ENCODE peak calls at places on chromosomes 5 and 9, in four cellular contexts. One of them, this sample, is unnamed.

GRCh38 chr5:27093296-27093695 is 54.9 kb upstream of the CDH9 start:
- DNase-seq in BJ: no peak
- DNase-seq in MG63: no peak
- DNase-seq in spleen: no peak
- DNase-seq in this sample: no peak

GRCh38 chr9:96193356-96193755 is 108.6 kb downstream of the HSD17B3 start:
- DNase-seq in BJ: no peak
- DNase-seq in MG63: no peak
- DNase-seq in spleen: no peak
- DNase-seq in this sample: no peak

GRCh38 chr5:53490747-53491146 is 10.3 kb downstream of the FST start:
- DNase-seq in BJ: peak; percentile 80
- DNase-seq in MG63: peak; percentile 92
- DNase-seq in spleen: no peak
- DNase-seq in this sample: peak; percentile 90

GRCh38 chr5:179238628-179238970 is 106.7 kb downstream of the ADAMTS2 start:
- DNase-seq in BJ: no peak
- DNase-seq in MG63: no peak
- DNase-seq in spleen: no peak
- DNase-seq in this sample: no peak

GRCh38 chr5:112957970-112958773 is 18.4 kb upstream of the DCP2 start:
- DNase-seq in BJ: peak; percentile 81
- DNase-seq in MG63: peak; percentile 99
- DNase-seq in spleen: no peak
- DNase-seq in this sample: peak; percentile 86

GRCh38 chr5:6383376-6383775 is 5.0 kb upstream of the MED10 start:
- DNase-seq in BJ: no peak
- DNase-seq in MG63: no peak
- DNase-seq in spleen: no peak
- DNase-seq in this sample: no peak

GRCh38 chr9:126325779-126326178 is 850 bp upstream of the MVB12B start:
- DNase-seq in BJ: no peak
- DNase-seq in MG63: no peak
- DNase-seq in spleen: no peak
- DNase-seq in this sample: no peak

GRCh38 chr9:127196826-127197145 is 67.8 kb upstream of the GARNL3 start:
- DNase-seq in BJ: no peak
- DNase-seq in MG63: no peak
- DNase-seq in spleen: no peak
- DNase-seq in this sample: no peak

GRCh38 chr9:128634111-128634510 is 22.5 kb downstream of the DYNC2I2 start:
- DNase-seq in BJ: no peak
- DNase-seq in MG63: no peak
- DNase-seq in spleen: no peak
- DNase-seq in this sample: no peak

GRCh38 chr5:134784241-134784920 is 25.8 kb downstream of the DDX46 start:
- DNase-seq in BJ: no peak
- DNase-seq in MG63: peak; percentile 59
- DNase-seq in spleen: no peak
- DNase-seq in this sample: no peak

GRCh38 chr9:113558632-113559502 is 95.3 kb downstream of the RGS3 start:
- DNase-seq in BJ: no peak
- DNase-seq in MG63: peak; percentile 89
- DNase-seq in spleen: peak; percentile 86
- DNase-seq in this sample: no peak

GRCh38 chr9:86978986-86979385 is 31.7 kb upstream of the GAS1 start:
- DNase-seq in BJ: no peak
- DNase-seq in MG63: no peak
- DNase-seq in spleen: no peak
- DNase-seq in this sample: no peak

GRCh38 chr5:95786821-95787408 is 35.6 kb downstream of the GLRX start:
- DNase-seq in BJ: no peak
- DNase-seq in MG63: no peak
- DNase-seq in spleen: no peak
- DNase-seq in this sample: no peak

GRCh38 chr9:112887377-112887776 is 3.3 kb downstream of the SLC46A2 start:
- DNase-seq in BJ: no peak
- DNase-seq in MG63: no peak
- DNase-seq in spleen: no peak
- DNase-seq in this sample: no peak

GRCh38 chr5:93378073-93378472 is 202.9 kb downstream of the NR2F1-AS1 start:
- DNase-seq in BJ: no peak
- DNase-seq in MG63: no peak
- DNase-seq in spleen: no peak
- DNase-seq in this sample: peak; percentile 75

GRCh38 chr9:111627260-111627963 is 3.7 kb upstream of the DNAJC25 start:
- DNase-seq in BJ: no peak
- DNase-seq in MG63: no peak
- DNase-seq in spleen: no peak
- DNase-seq in this sample: no peak

GRCh38 chr9:38232895-38233294 is 159.6 kb upstream of the ALDH1B1 start:
- DNase-seq in BJ: no peak
- DNase-seq in MG63: no peak
- DNase-seq in spleen: no peak
- DNase-seq in this sample: no peak
- H3K27me3 ChIP-seq in BJ: no peaks in the 10 kb centered on the region
- H3K27me3 ChIP-seq in MG63: no peaks in the 10 kb centered on the region
- H3K27me3 ChIP-seq in spleen: peaks cover 6% of the 10 kb centered on the region
- H3K27me3 ChIP-seq in this sample: peaks cover 64% of the 10 kb centered on the region

DNA sequence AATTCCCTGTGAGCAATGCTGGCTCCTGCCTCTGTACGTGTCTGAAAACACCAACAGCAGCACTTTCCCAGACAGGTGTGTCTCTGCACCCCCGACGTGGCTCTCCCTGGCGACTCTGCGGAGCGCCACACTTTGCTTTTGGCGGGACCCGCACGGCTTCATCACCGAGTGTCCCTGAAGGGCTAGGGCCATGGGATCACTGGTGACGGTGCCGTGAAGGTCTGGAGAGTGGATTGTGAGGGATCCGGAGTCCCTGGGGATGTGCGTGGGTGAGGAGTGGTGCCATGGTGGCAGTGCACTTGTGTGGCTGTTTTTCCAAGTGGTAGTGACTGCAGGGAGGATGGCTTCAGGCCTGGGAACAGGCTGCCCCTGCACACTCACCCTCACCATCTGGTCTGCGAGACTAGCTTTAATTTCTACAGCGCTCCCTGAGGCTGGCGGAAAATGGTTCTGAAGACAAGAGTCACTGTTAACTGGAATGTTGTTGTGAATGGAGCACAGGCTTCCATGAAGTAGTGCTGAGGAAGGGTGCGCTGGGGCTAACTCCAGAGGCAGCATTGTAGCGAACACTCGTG is 3.2 kb downstream of the NKD2 start:
- DNase-seq in BJ: no peak
- DNase-seq in MG63: peak; percentile 0
- DNase-seq in spleen: peak; percentile 70
- DNase-seq in this sample: no peak
- H3K27me3 ChIP-seq in BJ: peaks cover 54% of the 10 kb centered on the region
- H3K27me3 ChIP-seq in MG63: peaks cover 16% of the 10 kb centered on the region
- H3K27me3 ChIP-seq in spleen: peaks cover 58% of the 10 kb centered on the region
- H3K27me3 ChIP-seq in this sample: peaks cover 77% of the 10 kb centered on the region

DNA sequence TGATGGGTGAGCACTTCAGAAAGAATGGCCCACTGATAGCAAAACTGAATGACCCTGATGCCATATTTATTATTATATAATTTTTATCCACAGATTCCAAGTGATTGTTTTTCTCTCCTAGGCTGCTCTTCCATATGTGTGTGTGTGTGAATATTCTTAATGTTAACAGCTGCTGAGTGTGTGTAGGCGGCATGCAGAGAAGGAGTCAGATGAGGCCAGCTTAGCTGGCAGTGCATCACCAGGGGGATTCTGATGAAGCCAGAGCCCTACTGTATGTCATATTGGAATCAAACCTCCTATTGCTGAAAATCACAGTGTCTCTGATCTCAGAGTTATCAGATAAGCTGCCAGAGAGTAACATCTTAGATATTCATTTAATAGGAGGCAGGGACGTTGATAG is 177.1 kb downstream of the DMAC1 start:
- DNase-seq in BJ: no peak
- DNase-seq in MG63: no peak
- DNase-seq in spleen: no peak
- DNase-seq in this sample: no peak
- H3K27me3 ChIP-seq in BJ: no peaks in the 10 kb centered on the region
- H3K27me3 ChIP-seq in MG63: no peaks in the 10 kb centered on the region
- H3K27me3 ChIP-seq in spleen: no peaks in the 10 kb centered on the region
- H3K27me3 ChIP-seq in this sample: no peaks in the 10 kb centered on the region

GRCh38 chr9:976258-976804 is at the start of gene DMRT3:
- DNase-seq in BJ: no peak
- DNase-seq in MG63: peak; percentile 57
- DNase-seq in spleen: no peak
- DNase-seq in this sample: no peak

GRCh38 chr9:974064-974992 is 2.1 kb upstream of the DMRT3 start:
- DNase-seq in BJ: no peak
- DNase-seq in MG63: no peak
- DNase-seq in spleen: no peak
- DNase-seq in this sample: no peak

GRCh38 chr9:976805-977360 is 428 bp downstream of the DMRT3 start:
- DNase-seq in BJ: no peak
- DNase-seq in MG63: no peak
- DNase-seq in spleen: no peak
- DNase-seq in this sample: no peak

GRCh38 chr9:974993-975739 is 1.3 kb upstream of the DMRT3 start:
- DNase-seq in BJ: no peak
- DNase-seq in MG63: no peak
- DNase-seq in spleen: no peak
- DNase-seq in this sample: no peak

GRCh38 chr9:975740-976257 is 656 bp upstream of the DMRT3 start:
- DNase-seq in BJ: no peak
- DNase-seq in MG63: no peak
- DNase-seq in spleen: no peak
- DNase-seq in this sample: no peak
- H3K27me3 ChIP-seq in BJ: peaks cover 44% of the 10 kb centered on the region
- H3K27me3 ChIP-seq in MG63: no peaks in the 10 kb centered on the region
- H3K27me3 ChIP-seq in spleen: peaks cover 99% of the 10 kb centered on the region
- H3K27me3 ChIP-seq in this sample: peaks cover 100% of the 10 kb centered on the region

GRCh38 chr5:141717043-141717442 is 35.0 kb upstream of the ARAP3 start:
- DNase-seq in BJ: no peak
- DNase-seq in MG63: no peak
- DNase-seq in spleen: no peak
- DNase-seq in this sample: no peak
- H3K27me3 ChIP-seq in BJ: peaks cover 12% of the 10 kb centered on the region
- H3K27me3 ChIP-seq in MG63: peaks cover 4% of the 10 kb centered on the region
- H3K27me3 ChIP-seq in spleen: no peaks in the 10 kb centered on the region
- H3K27me3 ChIP-seq in this sample: no peaks in the 10 kb centered on the region

GRCh38 chr5:2740849-2741555 is 10.5 kb downstream of the IRX2 start:
- DNase-seq in BJ: no peak
- DNase-seq in MG63: no peak
- DNase-seq in spleen: peak; percentile 71
- DNase-seq in this sample: no peak

GRCh38 chr5:2742921-2743679 is 8.4 kb downstream of the IRX2 start:
- DNase-seq in BJ: no peak
- DNase-seq in MG63: no peak
- DNase-seq in spleen: no peak
- DNase-seq in this sample: no peak

GRCh38 chr5:2740051-2740848 is 11.2 kb downstream of the IRX2 start:
- DNase-seq in BJ: no peak
- DNase-seq in MG63: no peak
- DNase-seq in spleen: peak; percentile 67
- DNase-seq in this sample: no peak

GRCh38 chr5:2739360-2740050 is 12.0 kb downstream of the IRX2 start:
- DNase-seq in BJ: no peak
- DNase-seq in MG63: peak; percentile 60
- DNase-seq in spleen: peak; percentile 59
- DNase-seq in this sample: no peak

DNA sequence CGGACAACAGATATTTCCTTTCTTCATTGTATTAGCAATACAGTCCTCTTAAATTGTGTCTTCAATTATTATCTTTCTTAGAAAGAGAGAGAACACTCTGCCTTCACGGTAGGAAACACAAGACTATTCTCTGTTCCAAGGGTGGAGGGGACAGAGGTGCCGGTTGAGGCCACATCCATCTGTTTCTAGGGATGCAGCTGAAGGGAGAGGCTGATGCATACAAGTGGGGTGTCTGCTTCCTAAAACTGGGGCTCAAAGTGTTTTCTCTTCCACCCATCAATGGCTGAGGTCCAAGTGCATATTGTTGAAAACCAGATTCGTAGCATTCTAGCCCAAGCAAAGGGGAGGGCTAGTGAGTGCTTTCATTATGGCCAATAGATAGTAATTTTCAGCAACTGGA is 9.5 kb downstream of the IRX2 start:
- DNase-seq in BJ: no peak
- DNase-seq in MG63: no peak
- DNase-seq in spleen: no peak
- DNase-seq in this sample: no peak
- H3K27me3 ChIP-seq in BJ: no peaks in the 10 kb centered on the region
- H3K27me3 ChIP-seq in MG63: no peaks in the 10 kb centered on the region
- H3K27me3 ChIP-seq in spleen: peaks cover 95% of the 10 kb centered on the region
- H3K27me3 ChIP-seq in this sample: no peaks in the 10 kb centered on the region

GRCh38 chr5:73441377-73441776 is 7.2 kb downstream of the FOXD1 start:
- DNase-seq in BJ: no peak
- DNase-seq in MG63: no peak
- DNase-seq in spleen: no peak
- DNase-seq in this sample: no peak
- H3K27me3 ChIP-seq in BJ: no peaks in the 10 kb centered on the region
- H3K27me3 ChIP-seq in MG63: no peaks in the 10 kb centered on the region
- H3K27me3 ChIP-seq in spleen: peaks cover 100% of the 10 kb centered on the region
- H3K27me3 ChIP-seq in this sample: peaks cover 71% of the 10 kb centered on the region

DNA sequence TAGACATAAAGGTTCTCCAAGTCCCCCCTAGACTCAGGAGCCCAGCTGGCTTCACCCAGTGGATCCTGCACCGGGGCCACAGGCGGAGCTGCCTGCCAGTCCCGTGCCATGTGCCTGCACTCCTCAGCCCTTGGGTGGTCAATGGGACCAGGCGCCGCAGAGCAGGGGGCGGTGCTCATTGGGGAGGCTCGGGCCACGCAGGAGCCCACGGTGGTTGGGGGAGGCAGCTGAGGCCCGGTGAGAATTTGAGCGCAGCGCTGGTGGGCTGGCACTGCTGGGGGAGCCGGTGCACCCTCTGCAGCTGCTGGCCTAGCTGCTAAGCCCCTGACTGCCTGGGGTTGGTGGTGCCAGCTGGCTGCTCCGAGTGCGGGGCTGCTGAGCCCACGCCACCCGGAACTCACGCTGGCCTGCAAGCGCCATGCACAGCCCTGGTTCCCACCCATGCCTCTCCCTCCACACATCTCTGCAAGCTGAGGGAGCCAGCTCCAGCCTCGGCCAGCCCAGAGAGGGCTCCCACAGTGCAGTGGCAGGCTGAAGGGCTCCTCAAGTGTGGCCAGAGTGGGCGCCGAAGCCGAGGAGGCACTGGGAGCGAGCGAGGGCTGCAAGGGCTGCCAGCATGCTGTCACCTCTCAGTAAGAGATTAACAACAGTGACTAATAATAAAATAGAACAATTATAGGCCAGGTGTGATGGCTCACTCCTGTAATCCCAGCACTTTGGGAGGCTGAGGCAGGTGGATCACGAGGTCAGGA is 65.9 kb downstream of the SPATA31D1 start:
- DNase-seq in BJ: no peak
- DNase-seq in MG63: no peak
- DNase-seq in spleen: peak; percentile 73
- DNase-seq in this sample: no peak
- H3K27me3 ChIP-seq in BJ: peaks cover 4% of the 10 kb centered on the region
- H3K27me3 ChIP-seq in MG63: no peaks in the 10 kb centered on the region
- H3K27me3 ChIP-seq in spleen: no peaks in the 10 kb centered on the region
- H3K27me3 ChIP-seq in this sample: no peaks in the 10 kb centered on the region

This sample was measured in foreskin keratinocyte.